ENCODE peak calls at places on chromosomes 3 and 15, in four cellular contexts. One of them, this sample, is unnamed.

GRCh38 chr3:87625911-87626310 is 349.5 kb upstream of the POU1F1 start:
- DNase-seq in CD8-positive, alpha-beta T cell: no peak
- DNase-seq in ovary: no peak
- DNase-seq in psoas muscle: no peak
- DNase-seq in this sample: no peak

GRCh38 chr3:98807011-98807410 is 43.9 kb downstream of the ST3GAL6 start:
- DNase-seq in ovary: no peak
- DNase-seq in psoas muscle: no peak
- DNase-seq in CD8-positive, alpha-beta T cell: no peak
- DNase-seq in this sample: no peak

GRCh38 chr15:68819451-68820204 is 1.1 kb downstream of the ANP32A start:
- DNase-seq in psoas muscle: peak
- DNase-seq in ovary: peak
- DNase-seq in CD8-positive, alpha-beta T cell: peak
- DNase-seq in this sample: peak

GRCh38 chr15:101001796-101002195 is 82.6 kb downstream of the LRRK1 start:
- DNase-seq in ovary: no peak
- DNase-seq in CD8-positive, alpha-beta T cell: no peak
- DNase-seq in psoas muscle: no peak
- DNase-seq in this sample: no peak

GRCh38 chr3:51703776-51704510 is 2.9 kb upstream of the GRM2 start:
- DNase-seq in CD8-positive, alpha-beta T cell: no peak
- DNase-seq in psoas muscle: no peak
- DNase-seq in ovary: no peak
- DNase-seq in this sample: no peak

GRCh38 chr3:192857148-192857735 is 60.4 kb downstream of the MB21D2 start:
- DNase-seq in psoas muscle: no peak
- DNase-seq in ovary: no peak
- DNase-seq in CD8-positive, alpha-beta T cell: no peak
- DNase-seq in this sample: no peak

GRCh38 chr3:124600765-124601164 is 129.5 kb upstream of the UMPS start:
- DNase-seq in psoas muscle: no peak
- DNase-seq in CD8-positive, alpha-beta T cell: no peak
- DNase-seq in ovary: no peak
- DNase-seq in this sample: no peak

GRCh38 chr15:40093224-40093842 is 15.3 kb downstream of the BMF start:
- DNase-seq in psoas muscle: no peak
- DNase-seq in ovary: no peak
- DNase-seq in CD8-positive, alpha-beta T cell: no peak
- DNase-seq in this sample: no peak

GRCh38 chr15:41966414-41966812 is 5.9 kb downstream of the EHD4 start:
- DNase-seq in CD8-positive, alpha-beta T cell: no peak
- DNase-seq in ovary: peak
- DNase-seq in psoas muscle: no peak
- DNase-seq in this sample: no peak

GRCh38 chr15:69543681-69544080 is 91.1 kb downstream of the RPLP1 start:
- DNase-seq in ovary: no peak
- DNase-seq in CD8-positive, alpha-beta T cell: no peak
- DNase-seq in psoas muscle: no peak
- DNase-seq in this sample: no peak

GRCh38 chr3:177932750-177933660 is 603.2 kb upstream of the KCNMB2 start:
- DNase-seq in psoas muscle: no peak
- DNase-seq in CD8-positive, alpha-beta T cell: no peak
- DNase-seq in ovary: no peak
- DNase-seq in this sample: no peak

GRCh38 chr3:85255954-85256353 is 297.2 kb downstream of the CADM2 start:
- DNase-seq in psoas muscle: no peak
- DNase-seq in CD8-positive, alpha-beta T cell: no peak
- DNase-seq in ovary: no peak
- DNase-seq in this sample: no peak

GRCh38 chr3:133476971-133477375 is 77.1 kb downstream of the BFSP2 start:
- DNase-seq in psoas muscle: no peak
- DNase-seq in ovary: no peak
- DNase-seq in CD8-positive, alpha-beta T cell: no peak
- DNase-seq in this sample: no peak

GRCh38 chr15:98719169-98719515 is 70.8 kb downstream of the IGF1R start:
- DNase-seq in ovary: no peak
- DNase-seq in psoas muscle: no peak
- DNase-seq in CD8-positive, alpha-beta T cell: no peak
- DNase-seq in this sample: no peak

GRCh38 chr3:185982632-185983031 is 44.8 kb upstream of the TRA2B start:
- DNase-seq in ovary: no peak
- DNase-seq in CD8-positive, alpha-beta T cell: no peak
- DNase-seq in psoas muscle: no peak
- DNase-seq in this sample: no peak

GRCh38 chr3:49802719-49803463 is at the start of gene INKA1:
- DNase-seq in ovary: peak
- DNase-seq in CD8-positive, alpha-beta T cell: peak
- DNase-seq in psoas muscle: peak
- DNase-seq in this sample: peak

GRCh38 chr15:64524778-64525177 is 64.4 kb downstream of the ZNF609 start:
- DNase-seq in ovary: no peak
- DNase-seq in psoas muscle: no peak
- DNase-seq in CD8-positive, alpha-beta T cell: no peak
- DNase-seq in this sample: no peak

GRCh38 chr3:28013864-28014473 is 227.4 kb upstream of the CMC1 start:
- DNase-seq in ovary: no peak
- DNase-seq in CD8-positive, alpha-beta T cell: no peak
- DNase-seq in psoas muscle: no peak
- DNase-seq in this sample: no peak

GRCh38 chr3:48678056-48678455 is 7.7 kb downstream of the NCKIPSD start:
- DNase-seq in ovary: no peak
- DNase-seq in psoas muscle: no peak
- DNase-seq in CD8-positive, alpha-beta T cell: no peak
- DNase-seq in this sample: no peak

GRCh38 chr3:66370179-66370578 is 130.6 kb downstream of the LRIG1 start:
- DNase-seq in psoas muscle: no peak
- DNase-seq in ovary: no peak
- DNase-seq in CD8-positive, alpha-beta T cell: no peak
- DNase-seq in this sample: no peak

GRCh38 chr3:129277829-129278271 is 820 bp upstream of the HMCES start:
- DNase-seq in psoas muscle: no peak
- DNase-seq in ovary: no peak
- DNase-seq in CD8-positive, alpha-beta T cell: no peak
- DNase-seq in this sample: no peak

GRCh38 chr3:74139648-74140047 is 474.8 kb downstream of the CNTN3 start:
- DNase-seq in ovary: no peak
- DNase-seq in psoas muscle: no peak
- DNase-seq in CD8-positive, alpha-beta T cell: no peak
- DNase-seq in this sample: no peak

GRCh38 chr15:35305031-35305555 is 220.0 kb upstream of the NANOGP8 start:
- DNase-seq in CD8-positive, alpha-beta T cell: no peak
- DNase-seq in ovary: no peak
- DNase-seq in psoas muscle: no peak
- DNase-seq in this sample: no peak

GRCh38 chr3:13138566-13139145 is 65.4 kb upstream of the IQSEC1 start:
- DNase-seq in psoas muscle: no peak
- DNase-seq in CD8-positive, alpha-beta T cell: no peak
- DNase-seq in ovary: no peak
- DNase-seq in this sample: peak

GRCh38 chr15:28994830-28995180 is 109.0 kb downstream of the APBA2 start:
- DNase-seq in ovary: no peak
- DNase-seq in CD8-positive, alpha-beta T cell: no peak
- DNase-seq in psoas muscle: no peak
- DNase-seq in this sample: no peak

GRCh38 chr15:68330461-68330860 is 52.9 kb downstream of the FEM1B start:
- DNase-seq in psoas muscle: no peak
- DNase-seq in CD8-positive, alpha-beta T cell: no peak
- DNase-seq in ovary: no peak
- DNase-seq in this sample: no peak

GRCh38 chr15:63870403-63871209 is 36.9 kb upstream of the HERC1 start:
- DNase-seq in psoas muscle: peak
- DNase-seq in ovary: no peak
- DNase-seq in CD8-positive, alpha-beta T cell: no peak
- DNase-seq in this sample: peak